ENCODE peak calls at places on chromosomes 12 and 14, in five cellular contexts. O, M, C, D and N are unnamed samples.

GRCh38 chr14:79248771-79249170 is 962.5 kb downstream of the DIO2 start:
- DNase-seq in O (no peak), M (no peak), C (no peak), D (no peak), N (no peak)

GRCh38 chr12:131808744-131809371 is 19.3 kb upstream of the MMP17 start:
- DNase-seq in O (no peak), M (no peak), C (no peak), D (peak; percentile 7), N (no peak)

GRCh38 chr12:118058881-118059644 is 1.9 kb downstream of the WSB2 start:
- DNase-seq in O (no peak), M (peak; percentile 44), C (no peak), D (no peak), N (no peak)

GRCh38 chr12:113222730-113223531 is 1.7 kb downstream of the TPCN1 start:
- DNase-seq in O (no peak), M (peak; percentile 91), C (no peak), D (no peak), N (no peak)

GRCh38 chr12:113551563-113551962 is 79.9 kb upstream of the LHX5 start:
- DNase-seq in O (no peak), M (no peak), C (no peak), D (no peak), N (no peak)

GRCh38 chr12:97142737-97143450 is 235.8 kb downstream of the NEDD1 start:
- DNase-seq in O (no peak), M (no peak), C (no peak), D (no peak), N (no peak)

GRCh38 chr14:102786758-102787157 is 9.5 kb downstream of the TRAF3 start:
- DNase-seq in O (no peak), M (no peak), C (no peak), D (no peak), N (no peak)

GRCh38 chr12:94699796-94700195 is 49.4 kb upstream of the TMCC3 start:
- DNase-seq in O (no peak), M (no peak), C (no peak), D (no peak), N (no peak)

GRCh38 chr12:109732321-109733305 is 19.0 kb downstream of the FAM222A start:
- DNase-seq in O (no peak), M (no peak), C (no peak), D (no peak), N (no peak)

GRCh38 chr14:73804636-73805035 is 47.0 kb upstream of the PTGR2 start:
- DNase-seq in O (no peak), M (no peak), C (no peak), D (no peak), N (no peak)

GRCh38 chr14:95336192-95336760 is 16.6 kb upstream of the CLMN start:
- DNase-seq in O (no peak), M (peak; percentile 53), C (no peak), D (no peak), N (no peak)

GRCh38 chr12:13194462-13195110 is 1.9 kb upstream of the EMP1 start:
- DNase-seq in O (no peak), M (no peak), C (no peak), D (no peak), N (no peak)

GRCh38 chr12:1019283-1019682 is 28.3 kb downstream of the ERC1 start:
- DNase-seq in O (no peak), M (no peak), C (no peak), D (no peak), N (no peak)

GRCh38 chr14:103021817-103022668 is 35.3 kb downstream of the CDC42BPB start:
- DNase-seq in O (no peak), M (no peak), C (no peak), D (no peak), N (no peak)

GRCh38 chr14:97120204-97121120 is 323.3 kb downstream of the VRK1 start:
- DNase-seq in O (no peak), M (no peak), C (no peak), D (peak; percentile 13), N (no peak)

GRCh38 chr12:103908877-103909276 is 21.3 kb upstream of the HSP90B1 start:
- DNase-seq in O (no peak), M (no peak), C (no peak), D (no peak), N (no peak)

GRCh38 chr12:104596876-104597833 is 140.4 kb downstream of the CHST11 start:
- DNase-seq in O (no peak), M (no peak), C (no peak), D (no peak), N (no peak)

GRCh38 chr12:3275171-3276041 is 198.2 kb downstream of the TSPAN9 start:
- DNase-seq in O (peak; percentile 63), M (peak; percentile 31), C (peak; percentile 23), D (no peak), N (peak; percentile 24)

GRCh38 chr14:34496679-34497513 is 34.9 kb upstream of the SPTSSA start:
- DNase-seq in O (peak; percentile 88), M (peak; percentile 99), C (peak; percentile 56), D (no peak), N (peak; percentile 97)

GRCh38 chr12:107091989-107092641 is 1.2 kb downstream of the CRY1 start:
- DNase-seq in O (peak; percentile 84), M (peak; percentile 86), C (no peak), D (peak; percentile 21), N (peak; percentile 96)

GRCh38 chr12:90065301-90065801 is 356.7 kb upstream of the ATP2B1 start:
- DNase-seq in O (no peak), M (no peak), C (no peak), D (no peak), N (no peak)

GRCh38 chr12:94429191-94429590 is 30.5 kb downstream of the CEP83 start:
- DNase-seq in O (no peak), M (no peak), C (no peak), D (no peak), N (no peak)

GRCh38 chr12:42574879-42575278 is 14.7 kb downstream of the PRICKLE1 start:
- DNase-seq in O (no peak), M (no peak), C (no peak), D (no peak), N (no peak)

GRCh38 chr14:64232944-64233343 is 61.2 kb downstream of the ESR2 start:
- DNase-seq in O (no peak), M (no peak), C (no peak), D (no peak), N (no peak)

GRCh38 chr14:98741523-98741922 is 530.5 kb downstream of the BCL11B start:
- DNase-seq in O (no peak), M (no peak), C (no peak), D (no peak), N (no peak)

GRCh38 chr14:60651051-60651935 is 2.0 kb upstream of the SIX1 start:
- DNase-seq in O (no peak), M (no peak), C (no peak), D (no peak), N (no peak)
- TF ChIP-seq SIN3A in O (no peak), M (no peak), C (no peak), D (no peak), N (no peak)

GRCh38 chr14:104297313-104297704 is 158.9 kb downstream of the KIF26A start:
- DNase-seq in O (no peak), M (no peak), C (no peak), D (no peak), N (no peak)

GRCh38 chr14:104298458-104298857 is 160.1 kb downstream of the KIF26A start:
- DNase-seq in O (no peak), M (no peak), C (no peak), D (no peak), N (no peak)

GRCh38 chr14:104295681-104296387 is 157.4 kb downstream of the KIF26A start:
- DNase-seq in O (no peak), M (no peak), C (no peak), D (no peak), N (no peak)

GRCh38 chr14:104296388-104297312 is 158.3 kb downstream of the KIF26A start:
- DNase-seq in O (no peak), M (no peak), C (no peak), D (no peak), N (no peak)

DNA sequence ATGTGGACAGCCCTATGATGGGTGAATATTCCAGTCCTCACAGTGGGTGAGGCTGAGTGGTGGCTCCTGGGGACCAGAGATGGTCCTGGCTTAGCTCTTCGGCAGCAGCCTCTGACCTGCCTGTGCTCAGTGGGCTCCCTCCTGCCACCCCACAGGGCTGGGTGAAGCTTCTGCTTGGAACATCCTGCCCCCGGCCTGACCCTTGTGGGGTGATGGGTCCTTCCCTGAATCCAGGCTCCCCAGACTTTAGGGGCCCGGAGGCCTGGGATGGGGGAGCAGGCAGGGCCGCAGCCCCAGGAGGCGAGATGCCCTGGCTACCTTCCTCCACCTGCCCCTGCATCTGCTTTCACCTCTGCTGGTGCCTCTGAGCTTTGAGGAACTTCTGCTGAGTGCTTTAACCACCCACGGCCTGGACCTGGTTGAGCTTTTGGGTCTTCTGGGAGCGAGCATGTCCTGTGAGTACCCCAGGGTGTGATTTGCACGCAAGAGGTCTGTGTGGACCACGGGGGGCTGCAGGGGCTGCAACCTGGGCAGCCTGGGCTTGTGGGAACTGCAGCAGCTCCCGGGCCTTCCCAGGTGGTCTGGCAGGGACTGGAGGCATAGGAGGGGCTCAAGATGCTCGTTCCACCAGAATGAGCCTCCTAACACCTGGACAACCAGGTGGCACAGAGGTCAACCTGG is 159.5 kb downstream of the KIF26A start:
- DNase-seq in O (no peak), M (no peak), C (no peak), D (no peak), N (no peak)
- TF ChIP-seq ATF3 in O (no peak), M (no peak), C (no peak), D (no peak), N (no peak)

DNA sequence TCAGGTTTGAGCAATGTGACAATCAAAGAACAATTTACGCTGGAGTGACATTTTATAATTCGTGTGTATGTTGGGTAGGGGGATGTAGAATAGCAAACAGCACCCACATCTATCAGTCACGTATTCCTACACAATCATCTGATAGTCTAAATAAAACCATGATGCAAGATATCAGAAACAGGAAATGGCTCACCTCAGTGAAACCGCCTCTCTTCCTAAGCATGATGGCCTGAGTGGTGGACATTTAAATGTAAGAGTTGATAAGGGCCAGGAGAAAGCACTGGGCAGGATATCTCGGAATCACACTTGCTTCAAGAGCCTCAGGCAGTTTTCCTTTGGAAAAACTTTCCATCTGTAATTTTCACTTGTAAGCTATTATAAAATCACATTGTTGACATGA is 128.2 kb downstream of the GRIP1 start:
- DNase-seq in O (peak; percentile 2), M (no peak), C (no peak), D (no peak), N (no peak)
- TF ChIP-seq SIN3A in O (no peak), M (no peak), C (no peak), D (no peak), N (no peak)

GRCh38 chr12:70540996-70541395 is 96.2 kb downstream of the PTPRB start:
- DNase-seq in O (no peak), M (peak; percentile 22), C (no peak), D (no peak), N (no peak)

GRCh38 chr12:70534466-70534865 is 102.8 kb downstream of the PTPRB start:
- DNase-seq in O (no peak), M (no peak), C (no peak), D (no peak), N (no peak)

GRCh38 chr12:70536650-70537049 is 100.6 kb downstream of the PTPRB start:
- DNase-seq in O (no peak), M (no peak), C (no peak), D (no peak), N (no peak)

DNA sequence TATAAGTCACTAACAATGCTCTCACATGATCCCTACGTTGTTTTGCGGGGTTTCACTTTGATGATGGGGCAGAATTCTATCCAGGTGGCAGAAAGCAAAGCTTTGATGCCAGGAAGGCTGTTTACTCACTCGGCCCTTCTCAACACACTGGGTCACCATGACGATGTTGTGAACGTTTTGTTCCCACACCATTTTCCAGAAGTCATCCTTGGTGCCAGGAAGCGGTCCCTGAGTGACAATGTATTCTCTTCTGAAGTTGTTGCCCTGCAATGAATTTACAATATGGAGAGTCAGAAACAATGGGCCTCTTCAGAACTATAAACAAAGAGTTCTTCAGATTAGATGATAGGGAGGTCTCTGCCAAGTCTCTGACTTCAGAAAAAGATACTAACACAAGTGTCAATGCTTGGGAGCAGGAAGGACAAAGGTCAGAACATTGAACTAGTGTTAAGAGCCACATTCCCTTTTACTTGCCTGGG is 101.3 kb downstream of the PTPRB start:
- DNase-seq in O (no peak), M (peak; percentile 31), C (no peak), D (no peak), N (no peak)
- TF ChIP-seq ATF3 in O (no peak), M (no peak), C (no peak), D (no peak), N (no peak)